ENCODE peak calls at places on chromosomes 4 and X, in six cellular contexts. One of them, this sample, is unnamed.

GRCh38 chr4:122842984-122843531 is 16.4 kb downstream of the FGF2 start:
- DNase-seq in suprapubic skin: no peak
- DNase-seq in GM12892: no peak
- DNase-seq in GM12891: no peak
- DNase-seq in breast epithelium: peak
- DNase-seq in endothelial cell of umbilical vein: no peak
- DNase-seq in this sample: peak

GRCh38 chrX:13646154-13646549 is 6.8 kb upstream of the TCEANC start:
- DNase-seq in GM12892: no peak
- DNase-seq in breast epithelium: no peak
- DNase-seq in endothelial cell of umbilical vein: peak
- DNase-seq in GM12891: no peak
- DNase-seq in suprapubic skin: no peak
- DNase-seq in this sample: peak

GRCh38 chr4:2341261-2341841 is 77.1 kb downstream of the ZFYVE28 start:
- DNase-seq in GM12891: no peak
- DNase-seq in breast epithelium: peak
- DNase-seq in suprapubic skin: peak
- DNase-seq in GM12892: no peak
- DNase-seq in endothelial cell of umbilical vein: no peak
- DNase-seq in this sample: peak

GRCh38 chr4:151173751-151174325 is 74.4 kb downstream of the RPS3A start:
- DNase-seq in GM12891: no peak
- DNase-seq in breast epithelium: no peak
- DNase-seq in GM12892: no peak
- DNase-seq in suprapubic skin: no peak
- DNase-seq in endothelial cell of umbilical vein: no peak
- DNase-seq in this sample: peak

GRCh38 chr4:122855491-122855890 is 28.9 kb downstream of the FGF2 start:
- DNase-seq in breast epithelium: no peak
- DNase-seq in endothelial cell of umbilical vein: peak
- DNase-seq in GM12891: no peak
- DNase-seq in GM12892: no peak
- DNase-seq in suprapubic skin: no peak
- DNase-seq in this sample: no peak

GRCh38 chrX:44480591-44480990 is 62.1 kb downstream of the FUNDC1 start:
- DNase-seq in endothelial cell of umbilical vein: no peak
- DNase-seq in GM12891: no peak
- DNase-seq in suprapubic skin: no peak
- DNase-seq in breast epithelium: no peak
- DNase-seq in GM12892: no peak
- DNase-seq in this sample: no peak

GRCh38 chrX:123236868-123237267 is 52.8 kb downstream of the GRIA3 start:
- DNase-seq in breast epithelium: no peak
- DNase-seq in GM12891: no peak
- DNase-seq in endothelial cell of umbilical vein: no peak
- DNase-seq in suprapubic skin: no peak
- DNase-seq in GM12892: no peak
- DNase-seq in this sample: no peak

GRCh38 chrX:135408794-135409193 is 12.9 kb upstream of the SMIM10L2A start:
- DNase-seq in GM12892: no peak
- DNase-seq in breast epithelium: no peak
- DNase-seq in endothelial cell of umbilical vein: no peak
- DNase-seq in GM12891: no peak
- DNase-seq in suprapubic skin: no peak
- DNase-seq in this sample: no peak

GRCh38 chr4:188695261-188695660 is 556.0 kb downstream of the TRIML1 start:
- DNase-seq in GM12892: no peak
- DNase-seq in GM12891: no peak
- DNase-seq in endothelial cell of umbilical vein: no peak
- DNase-seq in suprapubic skin: no peak
- DNase-seq in breast epithelium: no peak
- DNase-seq in this sample: no peak

GRCh38 chr4:8376361-8377102 is 64.0 kb downstream of the ACOX3 start:
- DNase-seq in breast epithelium: no peak
- DNase-seq in GM12891: no peak
- DNase-seq in suprapubic skin: no peak
- DNase-seq in GM12892: no peak
- DNase-seq in endothelial cell of umbilical vein: no peak
- DNase-seq in this sample: peak

GRCh38 chr4:32631824-32632223 is 1911.7 kb downstream of the PCDH7 start:
- DNase-seq in breast epithelium: no peak
- DNase-seq in suprapubic skin: no peak
- DNase-seq in endothelial cell of umbilical vein: no peak
- DNase-seq in GM12892: no peak
- DNase-seq in GM12891: no peak
- DNase-seq in this sample: no peak

GRCh38 chrX:41824551-41824950 is 98.8 kb downstream of the CASK start:
- DNase-seq in GM12891: no peak
- DNase-seq in suprapubic skin: no peak
- DNase-seq in endothelial cell of umbilical vein: peak
- DNase-seq in breast epithelium: no peak
- DNase-seq in GM12892: no peak
- DNase-seq in this sample: no peak

GRCh38 chr4:47654972-47655693 is 170.1 kb downstream of the ATP10D start:
- DNase-seq in breast epithelium: no peak
- DNase-seq in endothelial cell of umbilical vein: no peak
- DNase-seq in GM12891: no peak
- DNase-seq in GM12892: no peak
- DNase-seq in suprapubic skin: no peak
- DNase-seq in this sample: no peak

GRCh38 chrX:155857561-155857960 is 23.6 kb upstream of the VAMP7 start:
- DNase-seq in GM12892: no peak
- DNase-seq in breast epithelium: no peak
- DNase-seq in suprapubic skin: no peak
- DNase-seq in endothelial cell of umbilical vein: no peak
- DNase-seq in GM12891: no peak
- DNase-seq in this sample: no peak

GRCh38 chr4:98522062-98522461 is 136.3 kb downstream of the TSPAN5 start:
- DNase-seq in breast epithelium: no peak
- DNase-seq in GM12891: no peak
- DNase-seq in suprapubic skin: no peak
- DNase-seq in endothelial cell of umbilical vein: peak
- DNase-seq in GM12892: no peak
- DNase-seq in this sample: no peak

DNA sequence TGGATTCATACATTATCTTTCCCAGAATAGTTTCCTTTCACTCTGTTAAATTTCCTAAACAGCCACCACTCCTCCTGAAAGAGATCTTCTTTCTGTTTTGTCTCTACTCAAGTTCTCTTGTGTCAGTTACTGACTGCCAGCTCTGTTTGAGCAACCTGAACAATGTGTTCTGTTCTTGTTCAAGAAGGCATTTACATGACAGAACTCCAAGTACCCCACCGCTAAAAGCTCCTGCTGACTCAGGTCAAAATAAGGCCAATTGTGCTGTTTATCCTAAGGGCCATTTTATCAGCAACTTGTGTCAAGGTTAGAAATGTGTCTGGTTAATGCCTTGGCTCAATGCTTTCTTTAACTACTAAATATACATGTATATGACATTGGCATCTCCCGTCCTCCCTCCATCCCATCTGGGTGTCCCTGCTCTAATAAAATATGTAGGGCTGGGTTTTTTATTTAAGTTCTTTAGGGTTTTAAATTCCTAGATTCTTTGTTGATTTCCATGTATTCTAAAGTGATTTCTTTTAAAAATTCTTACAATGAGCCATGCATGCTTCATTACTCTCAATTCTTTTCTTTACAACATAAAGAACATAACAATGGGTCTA is 144.3 kb upstream of the PAQR3 start:
- DNase-seq in endothelial cell of umbilical vein: no peak
- DNase-seq in GM12892: no peak
- DNase-seq in suprapubic skin: no peak
- DNase-seq in GM12891: no peak
- DNase-seq in breast epithelium: peak
- DNase-seq in this sample: peak
- TF ChIP-seq POLR2AphosphoS5 in endothelial cell of umbilical vein: no peak
- TF ChIP-seq POLR2AphosphoS5 in GM12892: no peak
- TF ChIP-seq POLR2AphosphoS5 in suprapubic skin: no peak
- TF ChIP-seq POLR2AphosphoS5 in GM12891: no peak
- TF ChIP-seq POLR2AphosphoS5 in breast epithelium: no peak
- TF ChIP-seq POLR2AphosphoS5 in this sample: peak

GRCh38 chrX:48957827-48958634 is 624 bp upstream of the OTUD5 start:
- DNase-seq in breast epithelium: peak
- DNase-seq in GM12891: peak
- DNase-seq in GM12892: peak
- DNase-seq in suprapubic skin: peak
- DNase-seq in endothelial cell of umbilical vein: peak
- DNase-seq in this sample: peak
- TF ChIP-seq POLR2A in breast epithelium: peak
- TF ChIP-seq POLR2A in GM12891: peak
- TF ChIP-seq POLR2A in GM12892: no peak
- TF ChIP-seq POLR2A in suprapubic skin: no peak
- TF ChIP-seq POLR2A in endothelial cell of umbilical vein: peak
- TF ChIP-seq POLR2A in this sample: peak

GRCh38 chrX:25154168-25154567 is 138.4 kb upstream of the ARX start:
- DNase-seq in endothelial cell of umbilical vein: no peak
- DNase-seq in suprapubic skin: no peak
- DNase-seq in breast epithelium: no peak
- DNase-seq in GM12892: no peak
- DNase-seq in GM12891: no peak
- DNase-seq in this sample: no peak
- TF ChIP-seq POLR2AphosphoS5 in endothelial cell of umbilical vein: no peak
- TF ChIP-seq POLR2AphosphoS5 in suprapubic skin: no peak
- TF ChIP-seq POLR2AphosphoS5 in breast epithelium: no peak
- TF ChIP-seq POLR2AphosphoS5 in GM12892: no peak
- TF ChIP-seq POLR2AphosphoS5 in GM12891: no peak
- TF ChIP-seq POLR2AphosphoS5 in this sample: no peak

GRCh38 chr4:185203380-185204237 is at the start of gene CFAP97:
- DNase-seq in suprapubic skin: peak
- DNase-seq in breast epithelium: peak
- DNase-seq in GM12891: peak
- DNase-seq in endothelial cell of umbilical vein: peak
- DNase-seq in GM12892: peak
- DNase-seq in this sample: peak
- TF ChIP-seq POLR2A in suprapubic skin: peak
- TF ChIP-seq POLR2A in breast epithelium: no peak
- TF ChIP-seq POLR2A in GM12891: peak
- TF ChIP-seq POLR2A in endothelial cell of umbilical vein: peak
- TF ChIP-seq POLR2A in GM12892: peak
- TF ChIP-seq POLR2A in this sample: peak

GRCh38 chr4:40056722-40057539 is at the start of gene N4BP2:
- DNase-seq in GM12891: peak
- DNase-seq in endothelial cell of umbilical vein: peak
- DNase-seq in breast epithelium: peak
- DNase-seq in GM12892: peak
- DNase-seq in suprapubic skin: peak
- DNase-seq in this sample: peak
- TF ChIP-seq POLR2AphosphoS5 in GM12891: peak
- TF ChIP-seq POLR2AphosphoS5 in endothelial cell of umbilical vein: peak
- TF ChIP-seq POLR2AphosphoS5 in breast epithelium: peak
- TF ChIP-seq POLR2AphosphoS5 in GM12892: no peak
- TF ChIP-seq POLR2AphosphoS5 in suprapubic skin: no peak
- TF ChIP-seq POLR2AphosphoS5 in this sample: peak

GRCh38 chr4:110119347-110119746 is 79.1 kb downstream of the ELOVL6 start:
- DNase-seq in breast epithelium: peak
- DNase-seq in suprapubic skin: no peak
- DNase-seq in GM12891: no peak
- DNase-seq in endothelial cell of umbilical vein: peak
- DNase-seq in GM12892: no peak
- DNase-seq in this sample: no peak

GRCh38 chr4:110124721-110125120 is 73.7 kb downstream of the ELOVL6 start:
- DNase-seq in GM12891: no peak
- DNase-seq in endothelial cell of umbilical vein: no peak
- DNase-seq in GM12892: no peak
- DNase-seq in breast epithelium: no peak
- DNase-seq in suprapubic skin: no peak
- DNase-seq in this sample: no peak

GRCh38 chr4:110119880-110120279 is 78.5 kb downstream of the ELOVL6 start:
- DNase-seq in suprapubic skin: no peak
- DNase-seq in GM12892: no peak
- DNase-seq in GM12891: no peak
- DNase-seq in breast epithelium: no peak
- DNase-seq in endothelial cell of umbilical vein: peak
- DNase-seq in this sample: no peak

GRCh38 chr4:110120506-110120905 is 77.9 kb downstream of the ELOVL6 start:
- DNase-seq in breast epithelium: no peak
- DNase-seq in GM12892: no peak
- DNase-seq in suprapubic skin: no peak
- DNase-seq in endothelial cell of umbilical vein: no peak
- DNase-seq in GM12891: no peak
- DNase-seq in this sample: no peak

GRCh38 chr4:110122201-110122600 is 76.2 kb downstream of the ELOVL6 start:
- DNase-seq in GM12892: no peak
- DNase-seq in suprapubic skin: no peak
- DNase-seq in breast epithelium: no peak
- DNase-seq in GM12891: no peak
- DNase-seq in endothelial cell of umbilical vein: no peak
- DNase-seq in this sample: no peak
- TF ChIP-seq POLR2A in GM12892: no peak
- TF ChIP-seq POLR2A in suprapubic skin: no peak
- TF ChIP-seq POLR2A in breast epithelium: no peak
- TF ChIP-seq POLR2A in GM12891: no peak
- TF ChIP-seq POLR2A in endothelial cell of umbilical vein: no peak
- TF ChIP-seq POLR2A in this sample: no peak

This sample was measured in sigmoid colon.